ENCODE peak calls at places on chromosomes 7 and 10, in four cellular contexts. N is CD4-positive, alpha-beta T cell; C is K562; B is body of pancreas. L is an unnamed sample.

GRCh38 chr10:101236376-101237079 is 7.3 kb upstream of the LBX1 start:
- DNase-seq in N (no peak), C (peak; percentile 30), B (no peak), L (no peak)

GRCh38 chr10:30387646-30388243 is 38.7 kb upstream of the MTPAP start:
- DNase-seq in N (no peak), C (no peak), B (no peak), L (no peak)

GRCh38 chr7:129295015-129295423 is 70.2 kb downstream of the AHCYL2 start:
- DNase-seq in N (no peak), C (no peak), B (no peak), L (no peak)

GRCh38 chr10:78176320-78177012 is 142.8 kb downstream of the RPS24 start:
- DNase-seq in N (no peak), C (no peak), B (no peak), L (no peak)

GRCh38 chr10:48251525-48252353 is 22.8 kb downstream of the FRMPD2 start:
- DNase-seq in N (no peak), C (no peak), B (peak; percentile 31), L (no peak)

GRCh38 chr10:38032881-38033280 is 22.4 kb downstream of the ZNF33A start:
- DNase-seq in N (no peak), C (no peak), B (no peak), L (no peak)

GRCh38 chr7:15832996-15833395 is 146.5 kb upstream of the MEOX2 start:
- DNase-seq in N (no peak), C (no peak), B (no peak), L (no peak)

GRCh38 chr10:51867956-51868355 is 168.6 kb upstream of the CSTF2T start:
- DNase-seq in N (no peak), C (no peak), B (no peak), L (peak; percentile 5)

GRCh38 chr7:7920056-7920455 is 48.5 kb upstream of the GLCCI1 start:
- DNase-seq in N (no peak), C (no peak), B (no peak), L (no peak)

GRCh38 chr10:7763929-7764328 is 23.9 kb downstream of the KIN start:
- DNase-seq in N (no peak), C (no peak), B (no peak), L (no peak)

GRCh38 chr7:107404740-107405537 is 64.9 kb upstream of the GPR22 start:
- DNase-seq in N (no peak), C (no peak), B (no peak), L (no peak)

GRCh38 chr10:124545756-124546369 is 84.2 kb downstream of the LHPP start:
- DNase-seq in N (no peak), C (no peak), B (no peak), L (no peak)

GRCh38 chr10:35641430-35642015 is 573 bp downstream of the FZD8 start:
- DNase-seq in N (no peak), C (no peak), B (peak; percentile 30), L (no peak)

GRCh38 chr7:304574-305409 is 14.8 kb downstream of the FOXL3 start:
- DNase-seq in N (no peak), C (no peak), B (no peak), L (no peak)

GRCh38 chr7:159108491-159108890 is 36.2 kb downstream of the VIPR2 start:
- DNase-seq in N (no peak), C (no peak), B (no peak), L (no peak)

GRCh38 chr10:93436577-93436976 is 45.6 kb downstream of the MYOF start:
- DNase-seq in N (no peak), C (no peak), B (no peak), L (no peak)

GRCh38 chr7:50730459-50731400 is 52.0 kb downstream of the GRB10 start:
- DNase-seq in N (no peak), C (no peak), B (no peak), L (no peak)

GRCh38 chr7:6589829-6590644 is at the start of gene INTS15:
- DNase-seq in N (peak; percentile 82), C (peak; percentile 93), B (peak; percentile 84), L (no peak)

GRCh38 chr10:22427101-22427500 is 81.8 kb downstream of the SPAG6 start:
- DNase-seq in N (no peak), C (peak; percentile 24), B (no peak), L (no peak)

GRCh38 chr10:89470628-89471027 is 56.3 kb downstream of the IFIT5 start:
- DNase-seq in N (no peak), C (no peak), B (no peak), L (no peak)

GRCh38 chr7:70647801-70648491 is 484.0 kb upstream of the GALNT17 start:
- DNase-seq in N (peak; percentile 56), C (no peak), B (no peak), L (no peak)

GRCh38 chr7:94338921-94339371 is 55.7 kb upstream of the COL1A2 start:
- DNase-seq in N (no peak), C (peak; percentile 34), B (no peak), L (no peak)

GRCh38 chr7:42174391-42174848 is 62.6 kb downstream of the GLI3 start:
- DNase-seq in N (no peak), C (no peak), B (no peak), L (no peak)

GRCh38 chr7:29480456-29480855 is 83.2 kb upstream of the PRR15 start:
- DNase-seq in N (no peak), C (no peak), B (peak; percentile 52), L (no peak)

DNA sequence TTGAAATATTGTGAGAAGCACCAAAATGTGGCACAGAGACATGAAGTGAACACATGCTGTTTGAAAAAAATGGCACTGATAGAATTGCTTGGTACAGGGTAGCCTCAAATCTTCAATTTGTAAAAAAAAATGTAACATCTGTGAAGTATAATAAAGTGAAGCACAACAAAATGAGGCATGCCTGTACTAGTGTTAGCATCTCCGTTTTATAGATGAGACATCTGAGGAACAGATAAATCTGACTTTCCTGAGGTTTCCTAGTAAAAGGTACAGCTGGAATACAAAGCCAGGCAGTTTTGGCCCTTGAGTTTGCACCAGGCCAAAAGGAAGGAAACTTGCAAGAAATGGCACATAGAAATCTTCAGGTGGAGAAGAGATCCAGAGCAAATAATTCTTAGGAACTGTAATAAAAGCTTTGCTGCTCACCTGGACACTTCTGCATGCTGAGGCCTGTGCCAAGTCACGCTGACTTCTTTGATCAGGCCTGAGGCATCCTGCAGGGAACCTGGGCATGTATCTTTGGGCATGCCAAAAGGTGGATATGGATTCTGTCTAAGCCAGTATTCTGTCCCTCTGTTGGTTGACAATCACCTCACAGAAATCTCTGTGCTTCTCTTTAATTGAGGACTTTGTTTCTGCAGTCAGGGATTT is 251.5 kb upstream of the PLPP4 start:
- DNase-seq in N (no peak), C (no peak), B (no peak), L (no peak)
- H3K27ac ChIP-seq in N (no peak overlapping the region), C (no peak overlapping the region), B (no peak overlapping the region), L (no peak overlapping the region)

GRCh38 chr7:95593343-95593742 is 3.0 kb downstream of the PDK4 start:
- DNase-seq in N (no peak), C (no peak), B (no peak), L (no peak)
- H3K27ac ChIP-seq in N (no peak overlapping the region), C (no peak overlapping the region), B (peak overlapping the region; percentile 90), L (no peak overlapping the region)

DNA sequence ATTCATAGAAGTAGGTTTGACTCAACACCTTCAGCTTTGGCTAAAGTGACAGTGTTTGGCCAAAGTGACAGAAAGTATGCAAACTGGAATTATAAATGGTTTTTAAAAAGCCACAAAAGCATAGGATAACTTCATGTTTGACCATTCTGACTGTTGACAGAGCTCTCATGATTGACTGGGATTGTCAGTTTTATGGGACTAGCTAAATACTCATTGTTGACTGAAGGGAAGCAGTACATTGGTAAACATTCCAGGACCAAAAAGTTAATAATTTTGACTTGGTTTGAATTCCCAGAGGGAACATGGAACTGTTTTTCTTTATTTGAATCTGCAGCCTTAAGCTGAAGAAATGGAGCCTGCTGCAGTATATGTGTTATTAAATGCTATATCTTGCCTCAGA is 84.6 kb upstream of the STEAP4 start:
- DNase-seq in N (no peak), C (no peak), B (no peak), L (no peak)
- H3K27ac ChIP-seq in N (no peak overlapping the region), C (no peak overlapping the region), B (no peak overlapping the region), L (no peak overlapping the region)

DNA sequence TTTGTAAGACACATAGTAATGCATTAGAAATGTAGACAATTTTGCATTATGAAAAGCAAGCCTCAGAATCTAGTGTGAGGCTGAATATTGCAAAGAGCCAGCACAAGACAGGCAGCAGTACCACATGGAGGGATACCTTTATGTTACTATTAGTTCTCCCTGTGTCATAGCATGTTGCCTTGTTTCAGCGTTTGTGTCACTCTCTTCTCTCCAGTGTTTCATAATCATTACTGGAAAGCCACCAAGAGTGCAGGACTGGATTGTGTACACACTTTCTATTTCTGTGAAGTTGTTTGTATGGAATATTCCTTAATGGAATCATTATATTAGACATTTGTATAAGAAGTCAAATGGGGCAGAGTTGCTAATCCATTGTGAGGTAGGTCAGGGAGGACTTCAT is 8.6 kb downstream of the AHR start:
- DNase-seq in N (no peak), C (no peak), B (no peak), L (no peak)
- H3K27ac ChIP-seq in N (no peak overlapping the region), C (no peak overlapping the region), B (peak overlapping the region; percentile 15), L (peak overlapping the region; percentile 68)

DNA sequence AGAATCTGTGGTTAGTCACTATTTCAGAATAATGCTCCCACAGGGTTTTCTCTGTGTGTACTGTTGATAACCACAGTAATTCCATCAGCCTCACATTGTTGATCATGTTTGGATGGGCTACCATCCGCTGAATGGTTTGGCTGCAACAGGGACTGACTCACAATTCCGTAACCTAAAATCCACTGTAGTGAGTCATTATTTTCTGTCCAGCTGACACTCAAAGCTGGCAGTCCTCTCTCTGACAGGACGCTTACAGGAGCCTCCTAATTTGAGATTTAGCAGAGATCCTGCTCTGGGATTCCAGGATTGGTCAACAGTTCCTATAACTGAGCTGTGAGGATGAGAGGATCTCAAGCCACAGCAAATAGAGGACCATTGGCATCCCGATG is 32.7 kb downstream of the VWA2 start:
- DNase-seq in N (no peak), C (no peak), B (no peak), L (peak; percentile 88)
- H3K27ac ChIP-seq in N (no peak overlapping the region), C (no peak overlapping the region), B (no peak overlapping the region), L (no peak overlapping the region)

DNA sequence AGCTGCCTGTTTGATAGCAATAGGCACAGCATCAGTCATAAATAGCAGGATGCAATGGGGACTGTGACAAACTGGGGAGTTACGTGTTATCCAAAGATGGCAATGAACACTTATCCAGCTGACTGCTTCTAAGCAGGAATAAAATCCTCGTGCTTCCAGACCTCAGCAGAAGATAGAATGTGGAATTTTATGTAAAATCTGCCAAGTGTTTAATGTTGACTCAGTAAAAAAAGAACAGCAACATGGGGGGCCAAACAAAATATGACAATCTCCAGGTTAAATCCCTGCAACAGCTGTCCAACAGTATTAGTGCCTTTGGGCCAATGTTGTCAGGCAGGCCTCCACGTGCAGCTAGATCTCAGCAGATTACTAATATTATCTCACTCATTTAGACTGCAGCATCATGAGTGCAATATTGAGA is 127.3 kb downstream of the SEMA3C start:
- DNase-seq in N (no peak), C (no peak), B (no peak), L (no peak)
- H3K27ac ChIP-seq in N (no peak overlapping the region), C (no peak overlapping the region), B (no peak overlapping the region), L (no peak overlapping the region)

L was measured in Panc1.